ENCODE peak calls at places on chromosomes 6 and 20, in five cellular contexts. W is OCI-LY7, I is GM23338, Q is PC-3, G is neural progenitor cell. J is an unnamed sample.

GRCh38 chr6:127347188-127347587 is 3.8 kb upstream of the ECHDC1 start:
- DNase-seq in W (no peak), I (no peak), G (no peak), Q (peak; percentile 80), J (no peak)

GRCh38 chr6:70700922-70701876 is 33.5 kb downstream of the SMAP1 start:
- DNase-seq in W (no peak), I (no peak), Q (no peak), G (no peak), J (no peak)

GRCh38 chr6:146785001-146785585 is 186.3 kb downstream of the ADGB start:
- DNase-seq in Q (peak; percentile 66), I (peak; percentile 85), G (peak; percentile 78), W (peak; percentile 58), J (peak; percentile 56)

GRCh38 chr6:161228911-161229591 is 44.8 kb downstream of the AGPAT4 start:
- DNase-seq in Q (peak; percentile 70), I (no peak), G (peak; percentile 22), W (no peak), J (no peak)

GRCh38 chr6:160278786-160279310 is 20.2 kb upstream of the SLC22A2 start:
- DNase-seq in W (no peak), G (no peak), I (peak; percentile 32), Q (no peak), J (no peak)

GRCh38 chr6:158798311-158798710 is 20.9 kb downstream of the EZR start:
- DNase-seq in G (no peak), W (no peak), I (no peak), Q (no peak), J (no peak)

GRCh38 chr20:9439806-9440205 is 74.6 kb upstream of the LAMP5 start:
- DNase-seq in I (no peak), G (no peak), W (no peak), Q (no peak), J (no peak)

GRCh38 chr20:53891306-53891894 is 179.0 kb downstream of the BCAS1 start:
- DNase-seq in I (no peak), Q (peak; percentile 81), W (no peak), G (no peak), J (no peak)

GRCh38 chr6:21826460-21826859 is 232.9 kb downstream of the SOX4 start:
- DNase-seq in G (no peak), Q (no peak), I (no peak), W (no peak), J (no peak)

GRCh38 chr6:132199343-132199742 is 201.9 kb downstream of the MOXD1 start:
- DNase-seq in G (no peak), Q (peak; percentile 81), W (no peak), I (no peak), J (no peak)

DNA sequence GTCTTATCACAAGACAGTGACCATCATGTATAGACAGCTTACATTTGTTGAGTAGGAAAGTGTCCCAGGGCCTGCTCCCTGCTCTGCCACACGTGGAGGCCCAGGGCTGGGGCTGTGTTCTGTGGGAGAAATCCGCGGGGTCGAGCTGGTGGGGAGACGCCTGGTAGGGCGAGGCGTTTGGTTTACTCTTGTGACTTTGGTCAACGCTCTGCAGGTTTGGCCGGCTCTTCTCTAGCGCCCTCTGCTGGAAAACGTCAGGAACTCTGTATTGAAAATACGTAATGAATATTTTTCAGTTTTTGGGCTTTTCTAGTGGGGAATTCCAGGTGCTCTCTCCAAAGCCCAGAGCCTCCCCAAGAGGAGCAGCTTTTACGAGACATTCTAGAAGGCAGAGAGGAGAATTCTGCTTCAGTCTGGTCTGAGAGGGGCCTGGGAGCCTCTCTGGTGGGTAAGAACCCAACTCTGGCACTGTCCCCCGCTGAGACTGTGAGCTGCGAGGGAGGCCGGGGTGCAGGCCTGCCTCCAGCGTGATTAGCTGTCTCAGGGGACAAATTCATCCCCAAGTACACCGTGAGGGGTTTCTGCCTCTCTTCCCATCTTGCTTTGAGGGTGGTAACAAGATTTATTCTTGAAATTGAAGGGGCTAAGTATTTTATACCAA is 112.6 kb upstream of the RALGAPA2 start:
- DNase-seq in W (peak; percentile 44), Q (peak; percentile 55), G (peak; percentile 75), I (peak; percentile 89), J (no peak)
- TF ChIP-seq EZH2phosphoT487 in W (no peak), Q (no peak), G (no peak), I (no peak), J (no peak)

GRCh38 chr6:152979116-152979515 is 3.7 kb downstream of the FBXO5 start:
- DNase-seq in G (no peak), W (no peak), I (no peak), Q (no peak), J (no peak)

GRCh38 chr6:152981219-152981618 is 1.6 kb downstream of the FBXO5 start:
- DNase-seq in I (no peak), G (no peak), W (peak; percentile 16), Q (no peak), J (no peak)

GRCh38 chr6:152982768-152983636 is at the start of gene FBXO5:
- DNase-seq in W (peak; percentile 98), Q (peak; percentile 95), G (peak; percentile 99), I (peak; percentile 97), J (peak; percentile 94)

GRCh38 chr6:152981989-152982767 is 663 bp downstream of the FBXO5 start:
- DNase-seq in G (peak; percentile 37), W (peak; percentile 44), Q (no peak), I (peak; percentile 26), J (no peak)

DNA sequence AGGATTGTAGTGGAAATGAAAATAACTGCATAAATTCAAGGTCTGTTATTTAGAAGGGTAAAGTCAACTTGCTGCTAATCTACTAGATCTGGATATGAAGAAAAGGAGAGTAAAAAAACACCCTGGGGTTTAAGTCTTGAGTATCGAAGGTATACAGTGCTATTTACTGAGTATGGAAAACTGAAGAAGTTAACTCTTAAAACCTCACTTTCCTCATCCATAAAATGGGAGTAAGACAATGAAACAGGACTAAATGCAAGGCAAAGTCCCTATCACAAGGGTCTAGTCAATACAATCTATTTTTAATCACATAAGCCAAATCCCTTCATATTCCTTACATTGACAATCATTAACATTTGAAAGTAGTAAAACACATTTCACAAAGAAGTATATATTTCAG is 2.2 kb downstream of the FBXO5 start:
- DNase-seq in Q (no peak), G (no peak), W (no peak), I (no peak), J (no peak)
- TF ChIP-seq EZH2phosphoT487 in Q (no peak), G (no peak), W (no peak), I (no peak), J (no peak)

GRCh38 chr6:6518627-6519026 is 69.9 kb upstream of the LY86 start:
- DNase-seq in Q (no peak), G (no peak), I (no peak), W (no peak), J (no peak)
- TF ChIP-seq EZH2phosphoT487 in Q (no peak), G (no peak), I (no peak), W (no peak), J (no peak)

DNA sequence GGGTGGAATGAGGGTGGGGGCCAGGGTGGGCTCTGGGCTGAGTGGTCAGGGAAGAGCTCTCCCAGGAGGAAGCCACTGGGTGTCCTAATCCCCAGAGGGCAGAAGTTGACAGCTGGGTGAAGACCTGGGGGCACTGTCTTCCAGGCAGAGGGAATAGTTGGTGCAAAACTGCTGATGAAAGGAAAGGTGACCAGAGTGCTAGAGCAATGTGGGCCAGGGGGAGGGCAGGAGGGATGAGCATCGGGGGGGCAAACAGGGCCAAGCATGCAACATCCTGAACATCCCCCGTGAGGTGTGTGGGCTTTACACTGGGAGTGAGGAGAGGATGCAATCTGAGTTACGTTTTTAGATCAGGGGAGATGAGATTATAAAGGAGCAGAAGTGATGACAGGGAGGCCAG is 97.8 kb downstream of the NOL4L start:
- DNase-seq in W (no peak), Q (no peak), I (no peak), G (no peak), J (no peak)
- TF ChIP-seq EZH2phosphoT487 in W (no peak), Q (no peak), I (no peak), G (no peak), J (no peak)

GRCh38 chr20:50469324-50469723 is 40.9 kb upstream of the PTPN1 start:
- DNase-seq in G (no peak), Q (no peak), W (no peak), I (no peak), J (no peak)
- TF ChIP-seq EZH2phosphoT487 in G (no peak), Q (no peak), W (no peak), I (no peak), J (no peak)

DNA sequence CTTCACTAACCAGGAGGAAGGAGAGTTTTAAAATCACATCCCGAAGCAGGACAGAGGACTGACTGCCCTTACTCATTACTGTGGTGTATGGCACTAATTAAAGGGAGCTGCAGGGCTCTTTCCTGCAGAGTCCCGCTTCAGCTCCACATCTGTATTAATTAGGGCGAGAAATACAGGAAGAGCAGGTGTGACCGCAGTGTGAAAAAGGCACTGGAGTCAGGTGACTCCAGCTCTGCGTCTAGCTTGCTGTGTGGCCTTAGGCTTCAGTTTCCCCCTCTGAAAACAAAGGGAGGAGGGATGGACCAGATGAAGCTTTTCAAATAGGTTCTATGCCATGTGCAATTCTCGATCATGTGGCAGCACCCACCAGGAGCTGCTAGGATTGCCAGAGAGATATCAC is 34.0 kb downstream of the KIAA1755 start:
- DNase-seq in I (no peak), Q (no peak), W (no peak), G (no peak), J (no peak)
- TF ChIP-seq EZH2phosphoT487 in I (no peak), Q (no peak), W (no peak), G (no peak), J (no peak)

GRCh38 chr6:89873721-89874120 is 20.5 kb upstream of the GJA10 start:
- DNase-seq in G (no peak), Q (no peak), I (no peak), W (no peak), J (no peak)
- TF ChIP-seq EZH2phosphoT487 in G (no peak), Q (no peak), I (no peak), W (no peak), J (no peak)

GRCh38 chr20:46557231-46557956 is 6.9 kb upstream of the OCSTAMP start:
- DNase-seq in Q (peak; percentile 36), G (no peak), I (no peak), W (no peak), J (no peak)

GRCh38 chr20:46555370-46555956 is 5.0 kb upstream of the OCSTAMP start:
- DNase-seq in W (no peak), Q (no peak), I (no peak), G (no peak), J (no peak)

GRCh38 chr20:46559685-46560440 is 9.4 kb upstream of the OCSTAMP start:
- DNase-seq in Q (no peak), G (no peak), W (no peak), I (no peak), J (no peak)

GRCh38 chr20:46559001-46559400 is 8.5 kb upstream of the OCSTAMP start:
- DNase-seq in Q (no peak), W (no peak), I (no peak), G (no peak), J (no peak)

DNA sequence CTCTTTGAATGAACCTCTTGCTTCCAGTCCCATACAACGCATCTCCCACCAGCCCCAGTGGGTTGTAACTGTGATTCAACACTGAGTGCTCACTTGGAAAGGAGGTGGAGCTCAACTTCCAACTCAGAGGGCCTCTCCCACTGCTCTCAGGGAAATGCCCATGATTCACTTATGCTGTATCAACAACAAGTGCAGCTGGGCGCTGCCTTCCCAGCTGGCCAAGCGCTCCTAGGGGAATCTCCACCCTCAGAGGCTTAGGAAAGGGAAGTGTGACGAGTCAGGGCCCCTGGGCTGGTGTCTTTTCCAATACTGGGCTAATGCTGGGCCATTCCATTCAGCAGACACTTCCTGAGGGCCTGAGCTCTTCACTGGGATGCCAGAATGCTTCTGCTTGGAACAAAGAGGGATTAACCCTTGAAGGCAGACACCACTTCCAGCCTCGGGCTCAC is 8.1 kb upstream of the OCSTAMP start:
- DNase-seq in G (peak; percentile 58), W (no peak), I (no peak), Q (peak; percentile 89), J (no peak)
- TF ChIP-seq EZH2phosphoT487 in G (no peak), W (no peak), I (no peak), Q (no peak), J (no peak)

GRCh38 chr20:51358032-51358724 is 184.3 kb downstream of the NFATC2 start:
- DNase-seq in W (no peak), G (no peak), I (no peak), Q (no peak), J (no peak)
- TF ChIP-seq EZH2phosphoT487 in W (no peak), G (no peak), I (no peak), Q (no peak), J (no peak)